ENCODE peak calls at places on chromosomes 7 and 10, in six cellular contexts. E is dorsolateral prefrontal cortex, A is globus pallidus, N is substantia nigra, V is NCI-H1105, Z is NCI-H1436. T is an unnamed sample.

GRCh38 chr7:126667742-126668366 is 584.9 kb downstream of the GRM8 start:
- DNase-seq in N (no peak), Z (no peak), E (no peak), V (no peak), A (no peak), T (no peak)

GRCh38 chr7:90952649-90952991 is 311.6 kb upstream of the FZD1 start:
- DNase-seq in E (no peak), Z (no peak), N (no peak), V (no peak), A (no peak), T (no peak)

GRCh38 chr10:60140681-60141632 is 234.6 kb upstream of the CCDC6 start:
- DNase-seq in Z (peak; percentile 73), V (peak; percentile 40), E (no peak), N (no peak), A (no peak), T (no peak)

GRCh38 chr10:110373059-110373458 is 68.3 kb upstream of the SMNDC1 start:
- DNase-seq in V (no peak), Z (no peak), N (no peak), E (no peak), A (no peak), T (no peak)

GRCh38 chr7:7478569-7478968 is 57.1 kb downstream of the COL28A1 start:
- DNase-seq in N (no peak), A (no peak), Z (no peak), E (no peak), V (no peak), T (no peak)

GRCh38 chr7:154867068-154867467 is 135.9 kb downstream of the PAXIP1 start:
- DNase-seq in V (no peak), A (no peak), Z (no peak), E (no peak), N (no peak), T (no peak)

GRCh38 chr10:60114765-60115586 is 208.6 kb upstream of the CCDC6 start:
- DNase-seq in A (peak; percentile 45), Z (peak; percentile 17), E (no peak), V (peak; percentile 17), N (no peak), T (no peak)

GRCh38 chr7:157438121-157439025 is 101.6 kb downstream of the DNAJB6 start:
- DNase-seq in V (no peak), E (no peak), N (no peak), A (no peak), Z (no peak), T (no peak)

GRCh38 chr7:2617710-2617975 is 14.1 kb upstream of the TTYH3 start:
- DNase-seq in Z (no peak), V (no peak), A (no peak), N (no peak), E (no peak), T (no peak)

GRCh38 chr7:142745091-142745635 is 4.1 kb upstream of the PRSS1 start:
- DNase-seq in V (no peak), A (no peak), N (no peak), Z (no peak), E (no peak), T (no peak)

GRCh38 chr10:110036640-110037039 is 28.9 kb downstream of the ADD3 start:
- DNase-seq in N (no peak), V (no peak), A (no peak), E (no peak), Z (no peak), T (no peak)

GRCh38 chr7:12785473-12785872 is 98.0 kb downstream of the ARL4A start:
- DNase-seq in A (no peak), N (no peak), Z (no peak), V (no peak), E (no peak), T (no peak)

GRCh38 chr7:44320141-44320540 is 5.3 kb downstream of the CAMK2B start:
- DNase-seq in V (no peak), A (no peak), N (no peak), E (no peak), Z (no peak), T (no peak)

GRCh38 chr10:101817542-101818118 is 614 bp downstream of the OGA start:
- DNase-seq in A (peak; percentile 69), V (no peak), N (peak; percentile 67), Z (no peak), E (peak; percentile 54), T (peak; percentile 38)

GRCh38 chr10:1403508-1404230 is 333.7 kb downstream of the ADARB2 start:
- DNase-seq in Z (no peak), E (no peak), V (no peak), A (no peak), N (no peak), T (no peak)

GRCh38 chr10:86536294-86536861 is 14.8 kb upstream of the WAPL start:
- DNase-seq in N (no peak), V (no peak), Z (no peak), E (no peak), A (no peak), T (no peak)

GRCh38 chr10:25388188-25388861 is 213.5 kb downstream of the GPR158 start:
- DNase-seq in A (no peak), V (no peak), Z (no peak), N (no peak), E (no peak), T (no peak)

GRCh38 chr10:90407116-90407515 is 450.7 kb downstream of the HTR7 start:
- DNase-seq in N (no peak), E (no peak), Z (no peak), V (no peak), A (no peak), T (no peak)

GRCh38 chr7:122072272-122072671 is 71.8 kb downstream of the AASS start:
- DNase-seq in A (no peak), V (no peak), N (no peak), Z (no peak), E (no peak), T (no peak)

GRCh38 chr10:50991496-50992355 is 82.6 kb upstream of the PRKG1 start:
- DNase-seq in V (no peak), N (peak; percentile 6), Z (no peak), E (no peak), A (no peak), T (no peak)

GRCh38 chr7:123966936-123967335 is 41.9 kb downstream of the SPAM1 start:
- DNase-seq in V (no peak), Z (no peak), E (no peak), N (no peak), A (peak; percentile 86), T (no peak)

GRCh38 chr7:27094304-27095049 is 1.3 kb downstream of the HOXA1 start:
- DNase-seq in A (no peak), E (no peak), Z (no peak), V (no peak), N (no peak), T (no peak)

GRCh38 chr7:26429168-26429567 is 137.5 kb downstream of the SNX10 start:
- DNase-seq in N (no peak), V (no peak), A (no peak), Z (no peak), E (no peak), T (no peak)

GRCh38 chr10:9198611-9199010 is 1144.1 kb downstream of the GATA3 start:
- DNase-seq in N (no peak), V (no peak), A (no peak), Z (no peak), E (no peak), T (no peak)

GRCh38 chr10:48700071-48700470 is 15.4 kb downstream of the WDFY4 start:
- DNase-seq in V (no peak), A (no peak), E (no peak), Z (no peak), N (no peak), T (no peak)

GRCh38 chr7:93374345-93374940 is 142.3 kb downstream of the VPS50 start:
- DNase-seq in V (peak; percentile 33), E (no peak), A (peak; percentile 13), Z (peak; percentile 1), N (no peak), T (no peak)

GRCh38 chr10:53284615-53285182 is 512.1 kb upstream of the MBL2 start:
- DNase-seq in V (no peak), E (no peak), A (no peak), N (no peak), Z (no peak), T (no peak)

GRCh38 chr10:3482200-3482993 is 302.6 kb downstream of the KLF6 start:
- DNase-seq in N (no peak), V (peak; percentile 50), E (no peak), Z (peak; percentile 85), A (no peak), T (no peak)

GRCh38 chr7:151438864-151439601 is 908 bp downstream of the CRYGN start:
- DNase-seq in Z (no peak), E (no peak), A (no peak), N (no peak), V (no peak), T (no peak)

GRCh38 chr10:91389636-91390512 is 20.3 kb upstream of the HECTD2 start:
- DNase-seq in Z (peak; percentile 74), N (no peak), V (peak; percentile 45), A (peak; percentile 50), E (no peak), T (no peak)

T was measured in anterior cingulate cortex.